ENCODE peak calls at places on chromosomes 3 and 15, in ten cellular contexts. L is neuronal stem cell, O is neural progenitor cell, G is NT2/D1, X is thoracic aorta, U is foreskin fibroblast, I is transverse colon, C is AG09309, Q is A673, J is AG04450. K is an unnamed sample.

GRCh38 chr15:40930430-40931299 is 1.5 kb downstream of the DLL4 start:
- DNase-seq in L (no peak), O (peak; percentile 87), G (no peak), X (no peak), U (peak; percentile 54), I (peak; percentile 63), C (no peak), Q (no peak), J (no peak), K (peak; percentile 95)

GRCh38 chr15:49627407-49627877 is 6.6 kb downstream of the DTWD1 start:
- DNase-seq in L (no peak), O (no peak), G (no peak), X (no peak), U (peak; percentile 79), I (no peak), C (peak; percentile 75), Q (no peak), J (peak; percentile 72), K (no peak)

GRCh38 chr15:81924667-81925183 is 121.1 kb downstream of the MEX3B start:
- DNase-seq in L (no peak), O (no peak), G (no peak), X (no peak), U (no peak), I (no peak), C (no peak), Q (no peak), J (no peak), K (no peak)

GRCh38 chr3:42647821-42648459 is 5.6 kb upstream of the ZBTB47 start:
- DNase-seq in L (no peak), O (peak; percentile 49), G (peak; percentile 82), X (no peak), U (no peak), I (no peak), C (no peak), Q (no peak), J (no peak), K (peak; percentile 40)

GRCh38 chr3:56251343-56251945 is 216.8 kb downstream of the ERC2 start:
- DNase-seq in L (peak; percentile 35), O (peak; percentile 51), G (peak; percentile 39), X (no peak), U (peak; percentile 83), I (peak; percentile 17), C (peak; percentile 16), Q (peak; percentile 41), J (peak; percentile 6), K (peak; percentile 46)

GRCh38 chr3:186152889-186153292 is 44.0 kb upstream of the ETV5 start:
- DNase-seq in L (no peak), O (no peak), G (no peak), X (no peak), U (no peak), I (no peak), C (no peak), Q (no peak), J (no peak), K (no peak)

GRCh38 chr15:40582726-40583246 is 11.3 kb upstream of the KNL1 start:
- DNase-seq in L (no peak), O (no peak), G (no peak), X (no peak), U (peak; percentile 34), I (no peak), C (no peak), Q (no peak), J (no peak), K (peak; percentile 58)

GRCh38 chr3:29334652-29335189 is 53.9 kb downstream of the RBMS3 start:
- DNase-seq in L (no peak), O (no peak), G (no peak), X (no peak), U (no peak), I (no peak), C (no peak), Q (no peak), J (no peak), K (no peak)

GRCh38 chr15:56733131-56734012 is at the start of gene ZNF280D:
- DNase-seq in L (peak; percentile 67), O (no peak), G (no peak), X (peak; percentile 53), U (peak; percentile 97), I (peak; percentile 91), C (peak; percentile 61), Q (peak; percentile 94), J (peak; percentile 66), K (peak; percentile 81)

GRCh38 chr15:56732135-56732880 is 1.0 kb downstream of the ZNF280D start:
- DNase-seq in L (peak; percentile 20), O (no peak), G (no peak), X (no peak), U (peak; percentile 50), I (peak; percentile 12), C (no peak), Q (peak; percentile 18), J (no peak), K (peak; percentile 22)

GRCh38 chr15:56732881-56733130 is 503 bp downstream of the ZNF280D start:
- DNase-seq in L (no peak), O (no peak), G (no peak), X (peak; percentile 3), U (no peak), I (no peak), C (no peak), Q (no peak), J (no peak), K (no peak)

GRCh38 chr15:56735589-56735988 is 2.3 kb upstream of the ZNF280D start:
- DNase-seq in L (no peak), O (no peak), G (no peak), X (no peak), U (no peak), I (no peak), C (no peak), Q (no peak), J (no peak), K (no peak)

DNA sequence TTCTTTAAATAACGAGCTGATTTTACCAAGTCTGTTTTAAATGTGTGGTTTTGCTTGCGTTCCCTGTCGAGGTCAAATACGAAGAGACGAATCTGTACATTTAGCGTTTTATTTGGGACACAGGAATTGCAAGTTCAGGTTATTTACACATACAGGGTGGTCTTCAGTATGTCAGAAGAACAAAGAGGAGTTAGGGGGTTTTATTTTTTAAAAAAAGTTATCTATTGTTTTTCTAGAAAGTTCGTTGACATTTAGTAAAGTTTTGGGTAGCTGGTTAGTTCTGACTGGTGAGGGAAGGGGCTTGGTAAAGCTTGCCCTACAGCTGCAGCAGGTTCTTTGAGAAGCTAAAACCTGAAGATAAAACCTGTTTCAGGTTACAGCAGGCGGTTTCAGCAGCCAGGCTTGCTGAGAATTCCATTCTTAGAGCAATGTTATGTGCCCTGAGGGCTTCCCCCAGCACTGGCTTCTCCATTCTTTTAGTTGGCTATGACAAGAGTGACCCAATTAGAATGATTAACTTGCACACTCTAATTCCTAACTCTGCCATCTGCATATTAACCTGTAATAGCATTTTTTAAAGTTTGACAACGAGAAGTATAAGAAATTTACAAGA is 810 bp upstream of the ZNF280D start:
- DNase-seq in L (no peak), O (no peak), G (peak; percentile 25), X (no peak), U (no peak), I (no peak), C (no peak), Q (no peak), J (no peak), K (no peak)
- H3K4me3 ChIP-seq in L (no peak overlapping the region), O (no peak overlapping the region), G (no peak overlapping the region), X (peak overlapping the region; percentile 75), U (no peak overlapping the region), I (peak overlapping the region; percentile 85), C (no peak overlapping the region), Q (no peak overlapping the region), J (no peak overlapping the region), K (no peak overlapping the region)

GRCh38 chr3:193825617-193826016 is 232.6 kb downstream of the OPA1 start:
- DNase-seq in L (no peak), O (no peak), G (no peak), X (no peak), U (no peak), I (no peak), C (no peak), Q (no peak), J (no peak), K (no peak)

GRCh38 chr3:193822492-193823220 is 229.6 kb downstream of the OPA1 start:
- DNase-seq in L (no peak), O (no peak), G (no peak), X (no peak), U (no peak), I (no peak), C (no peak), Q (no peak), J (no peak), K (no peak)

GRCh38 chr3:193827039-193827669 is 234.1 kb downstream of the OPA1 start:
- DNase-seq in L (no peak), O (no peak), G (no peak), X (no peak), U (no peak), I (no peak), C (no peak), Q (peak; percentile 34), J (no peak), K (no peak)

GRCh38 chr3:193826126-193826795 is 233.3 kb downstream of the OPA1 start:
- DNase-seq in L (no peak), O (no peak), G (no peak), X (no peak), U (peak; percentile 12), I (peak; percentile 27), C (no peak), Q (no peak), J (peak; percentile 8), K (no peak)

DNA sequence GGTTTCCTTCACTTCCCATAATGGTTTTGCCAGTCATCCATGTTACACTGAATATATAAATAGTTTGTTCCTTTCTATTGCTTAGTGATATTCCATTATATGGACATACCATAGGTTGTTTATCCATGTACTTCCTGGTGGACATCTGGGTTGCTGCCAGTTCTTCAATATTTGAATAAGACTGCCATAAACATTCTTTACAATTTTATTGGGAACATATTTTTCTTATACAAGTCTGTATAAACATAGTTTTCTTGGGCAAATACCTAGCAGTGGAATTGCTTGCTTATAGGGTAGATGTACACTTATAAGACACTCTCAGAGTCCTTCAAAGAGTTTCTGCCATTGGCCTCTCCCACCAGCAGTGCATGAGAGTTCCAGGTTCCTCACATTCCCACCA is 231.4 kb downstream of the OPA1 start:
- DNase-seq in L (no peak), O (no peak), G (no peak), X (no peak), U (no peak), I (no peak), C (no peak), Q (no peak), J (no peak), K (no peak)
- H3K4me3 ChIP-seq in L (no peak overlapping the region), O (no peak overlapping the region), G (no peak overlapping the region), X (no peak overlapping the region), U (no peak overlapping the region), I (no peak overlapping the region), C (no peak overlapping the region), Q (no peak overlapping the region), J (no peak overlapping the region), K (no peak overlapping the region)

GRCh38 chr3:135905058-135905724 is 60.3 kb upstream of the PPP2R3A start:
- DNase-seq in L (no peak), O (peak; percentile 28), G (peak; percentile 20), X (no peak), U (peak; percentile 64), I (no peak), C (no peak), Q (peak; percentile 12), J (no peak), K (peak; percentile 13)

GRCh38 chr3:135908225-135908624 is 57.3 kb upstream of the PPP2R3A start:
- DNase-seq in L (no peak), O (no peak), G (no peak), X (no peak), U (no peak), I (no peak), C (no peak), Q (no peak), J (no peak), K (no peak)

GRCh38 chr3:135908737-135909136 is 56.8 kb upstream of the PPP2R3A start:
- DNase-seq in L (no peak), O (no peak), G (no peak), X (no peak), U (no peak), I (no peak), C (no peak), Q (no peak), J (no peak), K (no peak)

GRCh38 chr3:135911106-135911505 is 54.4 kb upstream of the PPP2R3A start:
- DNase-seq in L (no peak), O (no peak), G (no peak), X (no peak), U (peak; percentile 36), I (no peak), C (no peak), Q (no peak), J (no peak), K (no peak)

GRCh38 chr3:135907422-135908165 is 57.9 kb upstream of the PPP2R3A start:
- DNase-seq in L (no peak), O (no peak), G (no peak), X (no peak), U (no peak), I (no peak), C (no peak), Q (no peak), J (no peak), K (no peak)
- H3K4me3 ChIP-seq in L (no peak overlapping the region), O (no peak overlapping the region), G (no peak overlapping the region), X (no peak overlapping the region), U (no peak overlapping the region), I (no peak overlapping the region), C (no peak overlapping the region), Q (no peak overlapping the region), J (no peak overlapping the region), K (no peak overlapping the region)

GRCh38 chr3:127702151-127702578 is 29.4 kb downstream of the ABTB1 start:
- DNase-seq in L (no peak), O (no peak), G (no peak), X (no peak), U (peak; percentile 66), I (no peak), C (no peak), Q (no peak), J (no peak), K (no peak)
- H3K4me3 ChIP-seq in L (no peak overlapping the region), O (no peak overlapping the region), G (no peak overlapping the region), X (no peak overlapping the region), U (no peak overlapping the region), I (no peak overlapping the region), C (no peak overlapping the region), Q (no peak overlapping the region), J (no peak overlapping the region), K (no peak overlapping the region)